ENCODE peak calls at places on chromosomes 4 and X, in nine cellular contexts. U, B, F, O, A, G, X, Q and H are unnamed samples. For H3K27me3, the result is how much of the 10 kb centered on the place peaks cover.

GRCh38 chr4:37884855-37885487 is 5.9 kb upstream of the TBC1D1 start:
- DNase-seq in U (no peak), B (no peak), F (no peak), O (no peak), A (no peak), G (no peak), X (no peak), Q (no peak), H (no peak)

GRCh38 chr4:54487491-54487890 is 170.3 kb upstream of the KIT start:
- DNase-seq in U (no peak), B (no peak), F (no peak), O (no peak), A (no peak), G (no peak), X (no peak), Q (no peak), H (no peak)

GRCh38 chr4:37651781-37652377 is 34.3 kb downstream of the RELL1 start:
- DNase-seq in U (no peak), B (no peak), F (no peak), O (no peak), A (no peak), G (no peak), X (no peak), Q (no peak), H (no peak)

GRCh38 chr4:70670332-70671014 is 4.2 kb upstream of the JCHAIN start:
- DNase-seq in U (no peak), B (no peak), F (no peak), O (peak), A (no peak), G (no peak), X (no peak), Q (no peak), H (peak)

GRCh38 chr4:119290598-119290997 is 31.3 kb downstream of the FABP2 start:
- DNase-seq in U (no peak), B (no peak), F (no peak), O (no peak), A (no peak), G (no peak), X (no peak), Q (no peak), H (no peak)

GRCh38 chr4:57351716-57352115 is 241.5 kb upstream of the IGFBP7 start:
- DNase-seq in U (no peak), B (no peak), F (no peak), O (no peak), A (no peak), G (no peak), X (no peak), Q (no peak), H (no peak)

GRCh38 chr4:152427971-152428370 is 107.9 kb downstream of the FBXW7 start:
- DNase-seq in U (no peak), B (no peak), F (no peak), O (no peak), A (no peak), G (no peak), X (no peak), Q (no peak), H (peak)

GRCh38 chrX:23742174-23742692 is 843 bp downstream of the ACOT9 start:
- DNase-seq in U (peak), B (peak), F (no peak), O (peak), A (peak), G (no peak), X (peak), Q (peak), H (peak)

GRCh38 chr4:104749062-104749461 is 254.4 kb upstream of the CXXC4 start:
- DNase-seq in U (no peak), B (no peak), F (no peak), O (peak), A (no peak), G (no peak), X (no peak), Q (no peak), H (peak)

GRCh38 chr4:105683038-105683437 is 25.5 kb downstream of the INTS12 start:
- DNase-seq in U (no peak), B (no peak), F (no peak), O (peak), A (no peak), G (no peak), X (no peak), Q (peak), H (peak)

GRCh38 chr4:74123065-74123728 is 24.2 kb upstream of the CXCL2 start:
- DNase-seq in U (no peak), B (no peak), F (no peak), O (peak), A (peak), G (no peak), X (peak), Q (no peak), H (peak)

GRCh38 chrX:51860679-51861078 is 32.7 kb upstream of the MAGED1 start:
- DNase-seq in U (peak), B (no peak), F (peak), O (peak), A (peak), G (no peak), X (no peak), Q (peak), H (peak)

GRCh38 chrX:96407501-96407900 is 277.1 kb upstream of the DIAPH2 start:
- DNase-seq in U (no peak), B (no peak), F (no peak), O (peak), A (no peak), G (no peak), X (no peak), Q (peak), H (peak)

GRCh38 chr4:183332447-183332846 is 10.2 kb upstream of the CLDN24 start:
- DNase-seq in U (no peak), B (no peak), F (peak), O (no peak), A (no peak), G (no peak), X (no peak), Q (no peak), H (no peak)

GRCh38 chr4:151099976-151100417 is 569 bp downstream of the RPS3A start:
- DNase-seq in U (no peak), B (no peak), F (no peak), O (no peak), A (no peak), G (no peak), X (no peak), Q (no peak), H (peak)

GRCh38 chr4:40176602-40177001 is 20.2 kb upstream of the RHOH start:
- DNase-seq in U (peak), B (no peak), F (no peak), O (no peak), A (peak), G (no peak), X (no peak), Q (no peak), H (no peak)

GRCh38 chrX:116873678-116874077 is 410.9 kb upstream of the CT83 start:
- DNase-seq in U (no peak), B (no peak), F (no peak), O (peak), A (no peak), G (no peak), X (no peak), Q (no peak), H (peak)

GRCh38 chr4:114108869-114109268 is 129.4 kb upstream of the ARSJ start:
- DNase-seq in U (peak), B (no peak), F (no peak), O (peak), A (peak), G (no peak), X (no peak), Q (no peak), H (peak)

GRCh38 chr4:41129936-41130440 is 84.4 kb downstream of the APBB2 start:
- DNase-seq in U (no peak), B (no peak), F (no peak), O (no peak), A (no peak), G (no peak), X (no peak), Q (no peak), H (no peak)

GRCh38 chr4:8035371-8035780 is 95.7 kb upstream of the AFAP1 start:
- DNase-seq in U (no peak), B (no peak), F (no peak), O (no peak), A (peak), G (no peak), X (no peak), Q (no peak), H (peak)

GRCh38 chr4:92305148-92305877 is 1.5 kb downstream of the GRID2 start:
- DNase-seq in U (peak), B (peak), F (peak), O (peak), A (peak), G (no peak), X (peak), Q (no peak), H (peak)

GRCh38 chrX:40908857-40909475 is 173.6 kb upstream of the MED14 start:
- DNase-seq in U (no peak), B (no peak), F (no peak), O (peak), A (no peak), G (no peak), X (no peak), Q (no peak), H (peak)

GRCh38 chrX:12309040-12309732 is 170.9 kb downstream of the FRMPD4 start:
- DNase-seq in U (no peak), B (no peak), F (no peak), O (peak), A (no peak), G (no peak), X (no peak), Q (no peak), H (peak)

GRCh38 chrX:14064632-14065432 is 35.1 kb upstream of the GEMIN8 start:
- DNase-seq in U (no peak), B (no peak), F (no peak), O (peak), A (no peak), G (no peak), X (no peak), Q (peak), H (peak)

GRCh38 chr4:3820016-3820805 is 54.0 kb downstream of the ADRA2C start:
- DNase-seq in U (no peak), B (peak), F (no peak), O (no peak), A (no peak), G (no peak), X (no peak), Q (no peak), H (no peak)

GRCh38 chrX:110665636-110666035 is 130.0 kb downstream of the CHRDL1 start:
- DNase-seq in U (peak), B (no peak), F (peak), O (peak), A (peak), G (no peak), X (no peak), Q (peak), H (peak)

GRCh38 chrX:63503541-63503940 is 152.4 kb upstream of the SPIN4 start:
- DNase-seq in U (peak), B (no peak), F (no peak), O (peak), A (peak), G (no peak), X (no peak), Q (no peak), H (no peak)
- H3K4me3 ChIP-seq in U (no peak), B (no peak), F (no peak), O (no peak), A (no peak), G (no peak), X (no peak), Q (no peak), H (no peak)

GRCh38 chr4:1856920-1857699 is 1.2 kb upstream of the LETM1 start:
- DNase-seq in U (no peak), B (no peak), F (no peak), O (no peak), A (no peak), G (no peak), X (no peak), Q (peak), H (no peak)

GRCh38 chr4:1855334-1856070 is 454 bp downstream of the LETM1 start:
- DNase-seq in U (no peak), B (peak), F (no peak), O (peak), A (no peak), G (no peak), X (no peak), Q (peak), H (no peak)

GRCh38 chr4:1857931-1858330 is 2.0 kb upstream of the LETM1 start:
- DNase-seq in U (no peak), B (no peak), F (no peak), O (no peak), A (no peak), G (no peak), X (no peak), Q (no peak), H (no peak)

GRCh38 chr4:1854752-1855151 is 1.2 kb downstream of the LETM1 start:
- DNase-seq in U (no peak), B (no peak), F (no peak), O (no peak), A (no peak), G (no peak), X (no peak), Q (no peak), H (no peak)

GRCh38 chr4:1856071-1856919 is at the start of gene LETM1:
- DNase-seq in U (peak), B (peak), F (peak), O (peak), A (peak), G (peak), X (peak), Q (peak), H (peak)
- TF ChIP-seq CTCF in U (no peak), B (peak), F (peak), O (no peak), A (no peak), G (no peak), X (no peak), Q (no peak), H (no peak)

GRCh38 chrX:43679058-43679457 is 23.0 kb downstream of the MAOA start:
- DNase-seq in U (no peak), B (no peak), F (no peak), O (no peak), A (no peak), G (no peak), X (no peak), Q (no peak), H (no peak)

GRCh38 chrX:43682726-43683125 is 26.6 kb downstream of the MAOA start:
- DNase-seq in U (no peak), B (no peak), F (no peak), O (no peak), A (no peak), G (no peak), X (no peak), Q (no peak), H (peak)

GRCh38 chrX:43677993-43678392 is 21.9 kb downstream of the MAOA start:
- DNase-seq in U (no peak), B (no peak), F (no peak), O (no peak), A (no peak), G (no peak), X (no peak), Q (peak), H (no peak)

GRCh38 chrX:43676960-43677582 is 21.0 kb downstream of the MAOA start:
- DNase-seq in U (peak), B (no peak), F (no peak), O (no peak), A (no peak), G (no peak), X (no peak), Q (no peak), H (no peak)

DNA sequence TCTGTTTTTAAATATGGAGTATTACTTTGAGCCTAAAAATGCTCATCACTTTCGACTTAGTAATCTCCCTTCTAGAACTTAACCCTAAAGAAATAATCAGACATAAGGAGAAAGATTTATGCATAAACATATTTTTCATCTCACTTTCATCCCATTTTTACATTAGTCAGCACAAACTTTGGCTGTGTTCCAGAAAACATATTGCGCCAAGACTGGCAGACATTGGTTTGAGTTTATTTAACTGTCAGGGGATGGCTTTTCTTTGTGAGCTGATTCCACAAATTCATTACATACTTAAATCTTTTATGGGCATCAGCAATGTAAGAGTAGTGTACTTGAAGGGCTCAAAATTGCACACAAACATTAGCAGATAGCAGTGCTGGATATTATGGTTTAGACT is 23.7 kb downstream of the MAOA start:
- DNase-seq in U (no peak), B (no peak), F (no peak), O (peak), A (peak), G (no peak), X (no peak), Q (no peak), H (peak)
- H3K27me3 ChIP-seq in U (under half), B (under half), F (under half), O (under half), A (under half), G (under half), X (under half), Q (under half), H (under half)

DNA sequence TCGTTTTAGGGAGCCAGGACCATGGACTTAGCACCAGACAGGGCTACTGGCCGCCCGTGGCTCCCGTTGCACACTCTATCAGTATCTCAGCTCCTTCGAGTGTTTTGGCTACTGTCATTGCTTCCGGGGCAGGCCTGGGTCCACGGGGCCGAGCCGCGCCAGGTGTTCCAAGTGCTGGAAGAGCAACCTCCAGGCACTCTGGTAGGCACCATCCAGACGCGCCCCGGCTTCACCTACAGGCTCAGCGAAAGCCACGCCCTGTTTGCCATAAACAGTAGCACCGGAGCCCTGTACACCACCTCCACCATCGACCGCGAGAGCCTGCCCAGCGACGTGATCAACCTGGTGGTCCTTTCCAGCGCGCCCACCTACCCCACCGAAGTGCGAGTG is 1.6 kb downstream of the FAT4 start:
- DNase-seq in U (peak), B (peak), F (no peak), O (peak), A (peak), G (no peak), X (peak), Q (peak), H (peak)
- H3K4me3 ChIP-seq in U (peak), B (peak), F (peak), O (peak), A (peak), G (peak), X (peak), Q (peak), H (peak)

GRCh38 chr4:6782147-6782845 is at the start of gene KIAA0232:
- DNase-seq in U (peak), B (peak), F (peak), O (peak), A (peak), G (peak), X (peak), Q (peak), H (peak)
- TF ChIP-seq CTCF in U (no peak), B (no peak), F (peak), O (no peak), A (no peak), G (no peak), X (no peak), Q (no peak), H (no peak)

GRCh38 chrX:115341421-115341820 is 51.9 kb downstream of the LUZP4 start:
- DNase-seq in U (no peak), B (no peak), F (no peak), O (no peak), A (no peak), G (no peak), X (no peak), Q (no peak), H (no peak)

GRCh38 chrX:115344885-115345653 is 55.6 kb downstream of the LUZP4 start:
- DNase-seq in U (peak), B (peak), F (peak), O (peak), A (peak), G (peak), X (peak), Q (peak), H (peak)

GRCh38 chrX:115350696-115351408 is 61.3 kb downstream of the LUZP4 start:
- DNase-seq in U (no peak), B (no peak), F (no peak), O (no peak), A (no peak), G (no peak), X (no peak), Q (no peak), H (no peak)

GRCh38 chrX:115348440-115349225 is 59.1 kb downstream of the LUZP4 start:
- DNase-seq in U (no peak), B (no peak), F (no peak), O (no peak), A (no peak), G (no peak), X (no peak), Q (no peak), H (no peak)

DNA sequence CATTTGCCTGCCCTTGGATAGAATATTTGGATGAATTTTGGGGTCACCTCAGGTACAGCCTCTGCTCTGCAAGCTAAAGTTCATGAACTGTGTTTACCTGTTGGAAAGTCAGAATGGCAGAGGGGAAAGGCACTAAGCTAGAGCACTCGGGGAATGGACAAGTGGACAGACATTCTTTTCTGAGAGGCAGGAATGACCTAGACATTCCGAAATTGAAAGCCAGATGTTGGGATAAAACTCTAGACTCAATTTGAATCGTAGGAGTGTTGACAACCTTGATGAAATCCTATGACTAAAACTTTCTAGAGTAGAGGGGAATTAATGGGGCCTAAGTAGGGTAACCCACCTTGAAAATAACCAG is 56.1 kb downstream of the LUZP4 start:
- DNase-seq in U (no peak), B (no peak), F (no peak), O (no peak), A (no peak), G (no peak), X (no peak), Q (no peak), H (no peak)
- H3K27me3 ChIP-seq in U (under half), B (under half), F (under half), O (under half), A (under half), G (under half), X (under half), Q (under half), H (under half)

DNA sequence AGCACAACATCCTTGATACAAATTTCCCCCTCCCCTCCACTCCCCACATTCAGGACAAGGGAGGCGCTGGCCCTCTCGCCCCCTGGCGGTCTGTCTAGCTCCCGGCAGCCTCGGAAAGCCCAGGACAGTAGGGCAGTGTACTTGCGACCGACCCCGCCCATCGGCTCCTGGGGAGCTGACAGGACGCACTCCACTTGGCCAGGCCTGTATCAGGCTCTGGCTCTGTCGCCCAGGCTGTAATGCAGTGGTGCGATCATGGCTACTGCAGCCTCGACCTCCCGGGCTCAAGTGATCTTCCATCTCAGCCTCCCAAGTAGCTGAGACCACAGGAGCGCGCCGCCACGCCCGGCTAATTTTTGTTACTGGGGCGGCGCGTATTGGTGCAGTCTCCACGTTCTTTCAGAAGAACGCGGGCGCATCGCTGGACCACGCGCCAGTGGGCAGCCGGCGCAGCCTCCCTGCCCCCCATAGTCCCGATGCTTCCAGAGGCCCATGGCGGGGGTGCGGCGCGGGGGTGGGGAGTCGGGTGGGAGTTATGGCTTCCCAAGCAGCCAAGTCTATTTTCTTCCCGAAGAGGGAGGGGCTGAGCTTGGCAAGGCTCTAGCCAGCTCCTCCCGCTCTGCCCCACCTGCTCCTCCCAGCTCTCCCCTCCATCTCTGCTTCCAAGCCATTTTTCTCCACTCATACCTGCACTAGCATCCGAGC is 7.8 kb upstream of the AKAP14 start:
- DNase-seq in U (peak), B (peak), F (peak), O (peak), A (peak), G (no peak), X (no peak), Q (peak), H (peak)
- H3K4me3 ChIP-seq in U (peak), B (peak), F (peak), O (peak), A (peak), G (peak), X (no peak), Q (peak), H (peak)

GRCh38 chrX:46572295-46572936 is 1.1 kb upstream of the CHST7 start:
- DNase-seq in U (no peak), B (no peak), F (no peak), O (no peak), A (no peak), G (no peak), X (no peak), Q (no peak), H (no peak)
- TF ChIP-seq CTCF in U (no peak), B (no peak), F (no peak), O (no peak), A (no peak), G (no peak), X (no peak), Q (no peak), H (no peak)